ENCODE peak calls at places on chromosomes 16 and 17, in five cellular contexts. T is heart right ventricle; H is cardiac muscle cell; M is CD4-positive, alpha-beta memory T cell; E is esophagus muscularis mucosa. O is an unnamed sample. For H3K4me1, the result is how much of the 10 kb centered on the place peaks cover.

GRCh38 chr16:49754495-49755290 is 101.2 kb downstream of the ZNF423 start:
- DNase-seq in T (peak), H (peak), M (no peak), E (no peak), O (no peak)

GRCh38 chr16:50696126-50696525 is 2.7 kb downstream of the NOD2 start:
- DNase-seq in T (no peak), H (no peak), M (no peak), E (no peak), O (no peak)

GRCh38 chr17:20241855-20242254 is 225.5 kb downstream of the LGALS9B start:
- DNase-seq in T (no peak), H (no peak), M (no peak), E (no peak), O (no peak)

GRCh38 chr17:31907342-31907975 is 6.0 kb upstream of the UTP6 start:
- DNase-seq in T (no peak), H (peak), M (no peak), E (no peak), O (no peak)

GRCh38 chr16:81831722-81832126 is 52.6 kb downstream of the PLCG2 start:
- DNase-seq in T (peak), H (peak), M (no peak), E (no peak), O (no peak)

GRCh38 chr17:34305061-34305460 is 14.2 kb upstream of the CCL8 start:
- DNase-seq in T (no peak), H (no peak), M (no peak), E (no peak), O (no peak)

GRCh38 chr16:397736-398332 is 835 bp downstream of the NME4 start:
- DNase-seq in T (peak), H (peak), M (no peak), E (no peak), O (no peak)

GRCh38 chr17:67180275-67180674 is 64.7 kb downstream of the HELZ start:
- DNase-seq in T (no peak), H (no peak), M (no peak), E (no peak), O (no peak)

GRCh38 chr17:50205931-50206505 is 4.6 kb upstream of the COL1A1 start:
- DNase-seq in T (no peak), H (no peak), M (no peak), E (no peak), O (no peak)
- H3K27ac ChIP-seq in T (no peak), H (no peak), M (no peak), E (peak), O (no peak)

GRCh38 chr17:80799553-80800403 is 191.9 kb upstream of the CHMP6 start:
- DNase-seq in T (no peak), H (no peak), M (no peak), E (no peak), O (no peak)

GRCh38 chr17:80798595-80799552 is 192.8 kb upstream of the CHMP6 start:
- DNase-seq in T (no peak), H (no peak), M (no peak), E (no peak), O (no peak)

GRCh38 chr17:80795737-80796136 is 195.9 kb upstream of the CHMP6 start:
- DNase-seq in T (peak), H (peak), M (no peak), E (no peak), O (no peak)

GRCh38 chr17:80796430-80796861 is 195.2 kb upstream of the CHMP6 start:
- DNase-seq in T (no peak), H (no peak), M (no peak), E (no peak), O (no peak)

GRCh38 chr17:80797741-80798594 is 193.7 kb upstream of the CHMP6 start:
- DNase-seq in T (no peak), H (no peak), M (no peak), E (no peak), O (no peak)
- H3K4me1 ChIP-seq in T (under half), H (under half), M (under half), E (under half), O (under half)

DNA sequence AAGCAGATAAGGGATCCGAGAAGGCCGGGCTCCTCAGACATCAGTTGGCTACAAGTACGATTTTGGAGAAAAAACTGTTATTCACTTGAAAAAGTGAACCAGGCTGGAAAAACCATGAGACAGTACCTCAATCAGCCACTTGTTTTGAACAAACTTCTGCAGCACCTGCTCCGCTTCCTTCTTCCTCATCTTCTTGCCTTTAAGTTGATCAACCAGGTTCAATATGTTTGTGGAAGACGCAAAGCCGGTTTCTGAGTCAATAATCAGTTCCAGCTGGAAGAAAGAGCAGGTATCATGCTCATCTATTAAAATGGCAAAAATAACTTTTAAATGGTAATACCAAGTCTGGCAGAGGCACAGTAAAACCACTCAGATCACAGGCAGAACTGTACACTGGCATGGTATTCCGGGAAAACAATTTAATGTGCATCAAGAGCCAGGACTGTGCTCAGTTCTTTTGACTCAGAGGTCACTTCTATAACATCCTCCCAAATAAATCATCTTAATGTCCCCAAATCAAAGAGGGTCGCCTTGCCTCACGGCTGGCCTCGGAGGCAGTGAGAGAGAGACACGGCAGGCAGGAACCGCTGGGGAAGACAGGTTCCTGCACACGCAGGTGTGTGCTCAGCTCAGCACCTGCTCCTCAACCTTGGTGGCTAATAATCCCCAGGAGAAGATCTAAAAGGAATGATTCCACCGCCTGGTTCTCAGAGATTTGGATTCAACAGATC is 29.7 kb downstream of the KDM8 start:
- DNase-seq in T (no peak), H (no peak), M (no peak), E (no peak), O (no peak)
- H3K27ac ChIP-seq in T (no peak), H (no peak), M (peak), E (no peak), O (peak)

GRCh38 chr16:30346286-30346685 is 8.8 kb downstream of the CD2BP2 start:
- DNase-seq in T (no peak), H (no peak), M (no peak), E (no peak), O (no peak)
- H3K4me1 ChIP-seq in T (under half), H (under half), M (under half), E (under half), O (under half)

DNA sequence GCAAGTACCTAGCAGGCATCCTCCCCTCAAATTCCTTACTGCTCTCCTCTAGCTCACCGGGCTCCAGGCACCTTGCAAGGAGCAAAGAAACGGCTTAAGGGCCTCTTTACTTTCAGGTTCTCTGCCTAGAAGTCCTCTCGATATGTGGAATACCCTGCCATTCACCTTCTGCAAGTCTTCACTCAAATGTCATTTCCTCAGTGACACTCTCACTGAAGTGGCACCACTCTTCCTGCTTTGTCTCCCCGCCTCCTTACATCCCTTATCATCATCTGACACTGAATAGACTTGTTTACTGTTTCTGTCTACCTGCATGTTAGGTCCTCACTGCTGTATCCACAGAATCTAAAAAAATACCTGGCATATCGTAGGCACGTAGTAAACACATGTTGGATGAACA is 948 bp downstream of the SLC7A6OS start:
- DNase-seq in T (no peak), H (no peak), M (peak), E (no peak), O (no peak)
- H3K27ac ChIP-seq in T (no peak), H (peak), M (peak), E (peak), O (peak)

DNA sequence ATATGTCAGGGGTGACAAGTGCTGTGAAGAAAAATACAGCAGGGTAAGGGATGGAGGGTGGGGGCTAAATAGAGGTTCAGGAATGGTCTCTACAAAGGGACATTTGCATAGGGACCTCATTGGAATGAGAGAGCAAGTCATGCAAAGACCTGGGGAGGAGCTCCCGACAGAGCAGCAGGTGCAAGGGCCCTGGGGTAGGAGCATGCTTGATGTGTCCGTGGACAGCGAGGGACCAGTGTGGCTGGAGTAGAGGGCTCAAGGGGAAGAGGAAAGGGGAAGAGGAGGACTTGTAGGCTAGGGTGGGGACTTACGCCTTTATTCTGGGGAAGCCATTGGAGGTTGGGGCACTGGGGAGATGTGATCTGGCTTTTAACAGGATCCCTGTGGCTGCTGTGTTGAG is 5.7 kb downstream of the STARD3 start:
- DNase-seq in T (no peak), H (no peak), M (no peak), E (no peak), O (no peak)
- H3K4me1 ChIP-seq in T (half or more), H (under half), M (half or more), E (half or more), O (under half)